ENCODE peak calls at places on chromosome 16, in five cellular contexts. One of them, this sample, is unnamed.

GRCh38 chr16:51637744-51638100 is 486.7 kb upstream of the SALL1 start:
- DNase-seq in GM23248: peak; percentile 60
- DNase-seq in H1: no peak
- DNase-seq in HCT116: no peak
- DNase-seq in mesenchymal stem cell: peak; percentile 62
- DNase-seq in this sample: no peak

GRCh38 chr16:71917900-71918299 is 22.6 kb downstream of the IST1 start:
- DNase-seq in GM23248: peak; percentile 83
- DNase-seq in H1: no peak
- DNase-seq in HCT116: no peak
- DNase-seq in mesenchymal stem cell: peak; percentile 76
- DNase-seq in this sample: no peak

GRCh38 chr16:35931722-35932121 is 2472.3 kb downstream of the TP53TG3F start:
- DNase-seq in GM23248: no peak
- DNase-seq in H1: no peak
- DNase-seq in HCT116: no peak
- DNase-seq in mesenchymal stem cell: no peak
- DNase-seq in this sample: no peak

GRCh38 chr16:19329932-19330331 is 44.4 kb downstream of the CLEC19A start:
- DNase-seq in GM23248: peak; percentile 44
- DNase-seq in H1: no peak
- DNase-seq in HCT116: peak; percentile 12
- DNase-seq in mesenchymal stem cell: peak; percentile 8
- DNase-seq in this sample: no peak

GRCh38 chr16:8761078-8761477 is 36.4 kb downstream of the TMEM186 start:
- DNase-seq in GM23248: no peak
- DNase-seq in H1: no peak
- DNase-seq in HCT116: no peak
- DNase-seq in mesenchymal stem cell: no peak
- DNase-seq in this sample: no peak

GRCh38 chr16:6081320-6081976 is 983.9 kb upstream of the EEF2KMT start:
- DNase-seq in GM23248: peak; percentile 8
- DNase-seq in H1: peak; percentile 15
- DNase-seq in HCT116: no peak
- DNase-seq in mesenchymal stem cell: no peak
- DNase-seq in this sample: peak; percentile 53

GRCh38 chr16:29848420-29849297 is 14.4 kb downstream of the CDIPT start:
- DNase-seq in GM23248: peak; percentile 78
- DNase-seq in H1: peak; percentile 33
- DNase-seq in HCT116: peak; percentile 44
- DNase-seq in mesenchymal stem cell: peak; percentile 69
- DNase-seq in this sample: peak; percentile 70

GRCh38 chr16:56630134-56630533 is 2.3 kb upstream of the MT1M start:
- DNase-seq in GM23248: no peak
- DNase-seq in H1: no peak
- DNase-seq in HCT116: no peak
- DNase-seq in mesenchymal stem cell: no peak
- DNase-seq in this sample: peak; percentile 22

GRCh38 chr16:89562027-89562599 is 1.6 kb downstream of the RPL13 start:
- DNase-seq in GM23248: no peak
- DNase-seq in H1: no peak
- DNase-seq in HCT116: no peak
- DNase-seq in mesenchymal stem cell: no peak
- DNase-seq in this sample: no peak

GRCh38 chr16:1534021-1535020 is 855 bp downstream of the TMEM204 start:
- DNase-seq in GM23248: peak; percentile 74
- DNase-seq in H1: no peak
- DNase-seq in HCT116: no peak
- DNase-seq in mesenchymal stem cell: no peak
- DNase-seq in this sample: no peak

GRCh38 chr16:9417898-9418297 is 326.5 kb downstream of the HAPSTR1 start:
- DNase-seq in GM23248: no peak
- DNase-seq in H1: no peak
- DNase-seq in HCT116: no peak
- DNase-seq in mesenchymal stem cell: no peak
- DNase-seq in this sample: no peak

GRCh38 chr16:48877946-48878345 is 268.0 kb upstream of the N4BP1 start:
- DNase-seq in GM23248: no peak
- DNase-seq in H1: no peak
- DNase-seq in HCT116: no peak
- DNase-seq in mesenchymal stem cell: no peak
- DNase-seq in this sample: no peak

GRCh38 chr16:58329147-58329546 is 34.3 kb upstream of the PRSS54 start:
- DNase-seq in GM23248: peak; percentile 57
- DNase-seq in H1: no peak
- DNase-seq in HCT116: no peak
- DNase-seq in mesenchymal stem cell: no peak
- DNase-seq in this sample: no peak

GRCh38 chr16:22316411-22316811 is 19.2 kb downstream of the POLR3E start:
- DNase-seq in GM23248: no peak
- DNase-seq in H1: no peak
- DNase-seq in HCT116: no peak
- DNase-seq in mesenchymal stem cell: no peak
- DNase-seq in this sample: no peak

GRCh38 chr16:17705847-17706246 is 235.1 kb upstream of the XYLT1 start:
- DNase-seq in GM23248: no peak
- DNase-seq in H1: no peak
- DNase-seq in HCT116: no peak
- DNase-seq in mesenchymal stem cell: no peak
- DNase-seq in this sample: no peak

GRCh38 chr16:85598141-85598540 is 15.0 kb upstream of the GSE1 start:
- DNase-seq in GM23248: no peak
- DNase-seq in H1: no peak
- DNase-seq in HCT116: no peak
- DNase-seq in mesenchymal stem cell: no peak
- DNase-seq in this sample: no peak

GRCh38 chr16:70553645-70554044 is 30.0 kb downstream of the SF3B3 start:
- DNase-seq in GM23248: peak; percentile 87
- DNase-seq in H1: no peak
- DNase-seq in HCT116: no peak
- DNase-seq in mesenchymal stem cell: peak; percentile 96
- DNase-seq in this sample: no peak

GRCh38 chr16:1787322-1788094 is 4.7 kb downstream of the NUBP2 start:
- DNase-seq in GM23248: no peak
- DNase-seq in H1: no peak
- DNase-seq in HCT116: no peak
- DNase-seq in mesenchymal stem cell: no peak
- DNase-seq in this sample: no peak

GRCh38 chr16:81956213-81956948 is 54.9 kb downstream of the SDR42E1 start:
- DNase-seq in GM23248: peak; percentile 86
- DNase-seq in H1: no peak
- DNase-seq in HCT116: no peak
- DNase-seq in mesenchymal stem cell: no peak
- DNase-seq in this sample: no peak

GRCh38 chr16:24919536-24919935 is 73.8 kb downstream of the SLC5A11 start:
- DNase-seq in GM23248: no peak
- DNase-seq in H1: no peak
- DNase-seq in HCT116: no peak
- DNase-seq in mesenchymal stem cell: no peak
- DNase-seq in this sample: no peak

GRCh38 chr16:57592591-57593003 is 35.8 kb upstream of the ADGRG1 start:
- DNase-seq in GM23248: no peak
- DNase-seq in H1: no peak
- DNase-seq in HCT116: no peak
- DNase-seq in mesenchymal stem cell: no peak
- DNase-seq in this sample: peak; percentile 39

GRCh38 chr16:23120562-23120961 is 28.7 kb downstream of the USP31 start:
- DNase-seq in GM23248: no peak
- DNase-seq in H1: no peak
- DNase-seq in HCT116: no peak
- DNase-seq in mesenchymal stem cell: no peak
- DNase-seq in this sample: no peak

GRCh38 chr16:726438-727290 is at the start of the genes CCDC78 and HAGHL:
- DNase-seq in GM23248: peak; percentile 63
- DNase-seq in H1: no peak
- DNase-seq in HCT116: no peak
- DNase-seq in mesenchymal stem cell: peak; percentile 59
- DNase-seq in this sample: peak; percentile 74

GRCh38 chr16:13098536-13098935 is 197.1 kb downstream of the SHISA9 start:
- DNase-seq in GM23248: no peak
- DNase-seq in H1: no peak
- DNase-seq in HCT116: no peak
- DNase-seq in mesenchymal stem cell: no peak
- DNase-seq in this sample: no peak

GRCh38 chr16:52446076-52446475 is 100.9 kb downstream of the TOX3 start:
- DNase-seq in GM23248: no peak
- DNase-seq in H1: no peak
- DNase-seq in HCT116: no peak
- DNase-seq in mesenchymal stem cell: no peak
- DNase-seq in this sample: no peak

GRCh38 chr16:88497561-88498420 is 44.7 kb downstream of the ZFPM1 start:
- DNase-seq in GM23248: no peak
- DNase-seq in H1: no peak
- DNase-seq in HCT116: no peak
- DNase-seq in mesenchymal stem cell: no peak
- DNase-seq in this sample: no peak

DNA sequence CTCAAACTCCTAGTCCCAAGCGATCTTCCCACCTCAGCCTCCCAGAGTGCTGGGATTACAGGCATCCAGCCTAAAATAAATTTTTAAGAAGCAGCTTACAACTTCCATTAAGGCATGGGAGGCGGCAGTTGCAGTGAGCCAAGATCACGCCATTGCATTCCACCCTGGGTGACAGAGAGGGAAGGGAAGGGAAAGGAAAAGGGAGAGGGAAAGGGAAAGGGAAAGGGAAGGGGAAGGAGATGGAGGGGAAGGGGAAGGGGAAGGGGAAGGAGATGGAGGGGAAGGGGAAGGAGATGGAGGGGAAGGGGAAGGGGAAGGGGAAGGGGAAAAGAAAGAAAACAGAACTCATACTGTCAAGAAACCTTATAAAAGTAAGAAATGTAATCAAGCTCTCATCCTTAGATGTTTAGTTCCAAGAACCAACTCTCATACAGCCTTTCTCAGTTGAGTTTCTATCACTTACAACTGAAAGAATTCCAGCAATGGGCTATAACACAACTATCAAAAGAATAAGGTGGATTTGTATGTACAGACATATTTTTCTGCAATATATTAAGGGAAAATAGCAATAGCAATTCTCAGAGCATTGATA is 43.1 kb downstream of the SHCBP1 start:
- DNase-seq in GM23248: no peak
- DNase-seq in H1: no peak
- DNase-seq in HCT116: no peak
- DNase-seq in mesenchymal stem cell: no peak
- DNase-seq in this sample: no peak
- H2AFZ ChIP-seq in GM23248: no peak overlapping the region
- H2AFZ ChIP-seq in H1: no peak overlapping the region
- H2AFZ ChIP-seq in HCT116: no peak overlapping the region
- H2AFZ ChIP-seq in mesenchymal stem cell: no peak overlapping the region
- H2AFZ ChIP-seq in this sample: no peak overlapping the region

DNA sequence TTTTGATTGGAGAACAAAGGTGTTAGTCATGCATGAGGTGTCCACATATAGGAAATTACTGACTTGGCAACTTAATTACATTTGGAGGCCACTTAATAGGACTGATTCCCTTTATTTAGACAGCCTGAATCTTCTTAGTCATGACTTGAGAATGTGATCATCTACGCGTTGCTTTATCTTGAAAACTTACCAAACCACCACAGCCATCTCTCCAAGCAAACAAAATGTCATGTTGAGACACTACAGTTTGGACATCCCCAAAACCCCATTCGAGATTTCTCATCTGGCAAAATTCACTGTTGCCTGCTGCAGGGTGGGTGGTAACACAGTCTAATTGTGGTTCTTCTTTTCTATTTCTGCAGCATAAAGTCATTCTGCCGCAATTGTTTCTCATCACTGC is 176.5 kb upstream of the CDH5 start:
- DNase-seq in GM23248: peak; percentile 75
- DNase-seq in H1: no peak
- DNase-seq in HCT116: no peak
- DNase-seq in mesenchymal stem cell: peak; percentile 66
- DNase-seq in this sample: no peak
- H2AFZ ChIP-seq in GM23248: no peak overlapping the region
- H2AFZ ChIP-seq in H1: no peak overlapping the region
- H2AFZ ChIP-seq in HCT116: no peak overlapping the region
- H2AFZ ChIP-seq in mesenchymal stem cell: no peak overlapping the region
- H2AFZ ChIP-seq in this sample: no peak overlapping the region

DNA sequence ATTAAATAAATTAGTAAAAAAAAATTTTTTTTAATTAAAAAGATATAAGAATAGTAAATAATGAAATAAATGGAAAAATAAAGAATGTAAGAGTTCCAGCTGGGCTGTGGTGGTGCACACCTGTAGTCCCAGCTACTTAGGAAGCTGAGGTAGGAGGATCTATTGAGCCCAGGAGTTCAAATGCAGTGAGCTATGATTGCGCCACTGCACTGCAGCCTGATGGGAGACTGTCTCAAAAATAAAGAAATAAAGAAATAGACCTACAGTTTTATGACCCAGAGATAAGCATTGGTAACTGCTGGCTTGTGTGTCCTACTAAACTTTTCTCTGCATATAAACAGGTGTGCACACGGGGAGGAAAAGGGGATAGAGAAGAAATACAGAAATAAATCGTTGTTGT is 7.8 kb upstream of the PDP2 start:
- DNase-seq in GM23248: peak; percentile 29
- DNase-seq in H1: no peak
- DNase-seq in HCT116: no peak
- DNase-seq in mesenchymal stem cell: peak; percentile 9
- DNase-seq in this sample: no peak
- H2AFZ ChIP-seq in GM23248: peak overlapping the region; percentile 93
- H2AFZ ChIP-seq in H1: peak overlapping the region; percentile 82
- H2AFZ ChIP-seq in HCT116: peak overlapping the region; percentile 28
- H2AFZ ChIP-seq in mesenchymal stem cell: no peak overlapping the region
- H2AFZ ChIP-seq in this sample: peak overlapping the region; percentile 87

GRCh38 chr16:4369006-4369766 is 2.5 kb upstream of the VASN start:
- DNase-seq in GM23248: peak; percentile 89
- DNase-seq in H1: no peak
- DNase-seq in HCT116: no peak
- DNase-seq in mesenchymal stem cell: no peak
- DNase-seq in this sample: no peak

GRCh38 chr16:4372315-4372577 is 598 bp downstream of the VASN start:
- DNase-seq in GM23248: no peak
- DNase-seq in H1: no peak
- DNase-seq in HCT116: no peak
- DNase-seq in mesenchymal stem cell: no peak
- DNase-seq in this sample: no peak

GRCh38 chr16:4370570-4371480 is 823 bp upstream of the VASN start:
- DNase-seq in GM23248: peak; percentile 77
- DNase-seq in H1: no peak
- DNase-seq in HCT116: no peak
- DNase-seq in mesenchymal stem cell: peak; percentile 99
- DNase-seq in this sample: no peak

GRCh38 chr16:4371481-4372314 is at the start of gene VASN:
- DNase-seq in GM23248: peak; percentile 90
- DNase-seq in H1: no peak
- DNase-seq in HCT116: peak; percentile 40
- DNase-seq in mesenchymal stem cell: peak; percentile 88
- DNase-seq in this sample: no peak

GRCh38 chr16:4370151-4370550 is 1.5 kb upstream of the VASN start:
- DNase-seq in GM23248: no peak
- DNase-seq in H1: no peak
- DNase-seq in HCT116: no peak
- DNase-seq in mesenchymal stem cell: no peak
- DNase-seq in this sample: no peak
- H2AFZ ChIP-seq in GM23248: no peak overlapping the region
- H2AFZ ChIP-seq in H1: no peak overlapping the region
- H2AFZ ChIP-seq in HCT116: no peak overlapping the region
- H2AFZ ChIP-seq in mesenchymal stem cell: peak overlapping the region; percentile 3
- H2AFZ ChIP-seq in this sample: no peak overlapping the region

This sample was measured in MM.1S.